ENCODE peak calls at places on chromosomes 16 and 17, in seven cellular contexts. U, V, A, J, W, M and K are unnamed samples.

GRCh38 chr16:2212362-2213324 is 2.0 kb upstream of the BRICD5 start:
- DNase-seq in U (no peak), W (peak; percentile 83), V (no peak), A (no peak), M (no peak), J (no peak), K (no peak)

GRCh38 chr17:41402161-41402560 is 4.8 kb upstream of the KRT31 start:
- DNase-seq in A (no peak), V (no peak), M (no peak), U (no peak), W (no peak), J (no peak), K (no peak)

GRCh38 chr17:82014432-82014831 is 8.2 kb downstream of the CENPX start:
- DNase-seq in J (no peak), A (no peak), W (no peak), U (no peak), M (no peak), V (no peak), K (no peak)

GRCh38 chr17:65656390-65657250 is 95.2 kb upstream of the AXIN2 start:
- DNase-seq in M (peak; percentile 56), A (no peak), W (no peak), J (no peak), V (no peak), U (no peak), K (no peak)

GRCh38 chr16:87198328-87198731 is 118.9 kb downstream of the C16orf95 start:
- DNase-seq in V (no peak), J (no peak), M (no peak), W (no peak), U (no peak), A (no peak), K (no peak)

GRCh38 chr17:40019140-40019991 is 4.1 kb downstream of the CSF3 start:
- DNase-seq in W (peak; percentile 48), U (no peak), M (no peak), V (peak; percentile 75), A (no peak), J (no peak), K (no peak)

GRCh38 chr17:37092701-37093100 is 143.9 kb downstream of the AATF start:
- DNase-seq in J (no peak), A (no peak), V (no peak), M (no peak), W (no peak), U (no peak), K (no peak)

GRCh38 chr16:67936124-67936875 is at the start of gene PSMB10:
- DNase-seq in A (peak; percentile 42), U (peak; percentile 88), W (peak; percentile 61), V (peak; percentile 51), M (peak; percentile 89), J (peak; percentile 30), K (peak; percentile 83)

GRCh38 chr16:82470506-82471196 is 156.1 kb upstream of the CDH13 start:
- DNase-seq in A (no peak), J (no peak), U (peak; percentile 56), W (no peak), M (no peak), V (no peak), K (no peak)

GRCh38 chr16:16861546-16861945 is 482.6 kb downstream of the NPIPA7 start:
- DNase-seq in U (peak; percentile 75), A (peak; percentile 18), W (peak; percentile 39), M (peak; percentile 67), V (peak; percentile 34), J (peak; percentile 70), K (no peak)

GRCh38 chr16:10579575-10579964 is 828 bp downstream of the EMP2 start:
- DNase-seq in A (no peak), W (no peak), M (no peak), J (no peak), V (no peak), U (no peak), K (no peak)

GRCh38 chr16:15864939-15865338 is 8.1 kb upstream of the MYH11 start:
- DNase-seq in J (no peak), U (no peak), W (no peak), V (no peak), A (no peak), M (no peak), K (no peak)

GRCh38 chr16:19282101-19282500 is 3.4 kb upstream of the CLEC19A start:
- DNase-seq in J (no peak), A (no peak), M (no peak), U (no peak), W (no peak), V (no peak), K (no peak)

GRCh38 chr17:60161598-60162330 is 12.0 kb downstream of the CA4 start:
- DNase-seq in W (no peak), U (no peak), A (no peak), M (no peak), J (peak; percentile 58), V (no peak), K (no peak)

GRCh38 chr16:78665373-78665772 is 565.9 kb downstream of the WWOX start:
- DNase-seq in V (no peak), M (no peak), J (no peak), U (no peak), W (no peak), A (no peak), K (no peak)

GRCh38 chr16:5012887-5013286 is 20.8 kb downstream of the NAGPA start:
- DNase-seq in U (no peak), A (no peak), W (no peak), V (no peak), M (no peak), J (no peak), K (no peak)

GRCh38 chr17:68035131-68035522 is 408 bp upstream of the KPNA2 start:
- DNase-seq in J (peak; percentile 88), M (peak; percentile 89), W (peak; percentile 96), U (peak; percentile 95), V (no peak), A (peak; percentile 82), K (peak; percentile 95)

GRCh38 chr17:37388266-37388665 is 12.5 kb downstream of the C17orf78 start:
- DNase-seq in U (no peak), W (no peak), A (peak; percentile 17), M (no peak), J (no peak), V (no peak), K (no peak)

GRCh38 chr16:14186007-14186953 is 115.2 kb downstream of the MRTFB start:
- DNase-seq in W (no peak), M (no peak), V (no peak), A (no peak), J (peak; percentile 24), U (no peak), K (no peak)

GRCh38 chr17:7098802-7099459 is 15.7 kb downstream of the ASGR2 start:
- DNase-seq in V (no peak), A (no peak), W (no peak), U (no peak), J (no peak), M (no peak), K (no peak)

GRCh38 chr17:75240394-75241142 is 20.8 kb downstream of the GGA3 start:
- DNase-seq in W (peak; percentile 52), U (no peak), M (peak; percentile 63), A (peak; percentile 72), J (peak; percentile 71), V (no peak), K (no peak)

GRCh38 chr17:39079836-39080235 is 71.6 kb downstream of the PLXDC1 start:
- DNase-seq in J (no peak), V (no peak), U (no peak), M (no peak), W (no peak), A (no peak), K (no peak)

GRCh38 chr17:7676533-7676932 is 10.8 kb downstream of the TP53 start:
- DNase-seq in U (no peak), A (no peak), V (no peak), J (no peak), M (no peak), W (no peak), K (no peak)